ENCODE peak calls at places on chromosomes 2 and 18, in four cellular contexts. S is IMR-90, F is H1, A is transverse colon. K is an unnamed sample.

GRCh38 chr18:30406728-30407127 is 635.8 kb downstream of the DSC3 start:
- DNase-seq in A (no peak), S (no peak), F (no peak), K (no peak)

GRCh38 chr2:26011990-26012856 is 21.7 kb upstream of the RAB10 start:
- DNase-seq in S (peak; percentile 81), F (no peak), A (peak; percentile 63), K (no peak)

GRCh38 chr2:231189571-231190495 is 8.6 kb upstream of the ARMC9 start:
- DNase-seq in A (peak; percentile 16), F (no peak), S (no peak), K (no peak)

GRCh38 chr2:219495531-219496122 is 3.1 kb upstream of the GMPPA start:
- DNase-seq in S (peak; percentile 74), F (peak; percentile 91), A (peak; percentile 62), K (peak; percentile 80)

GRCh38 chr2:197081294-197081693 is 154.8 kb upstream of the PGAP1 start:
- DNase-seq in A (no peak), S (no peak), F (no peak), K (no peak)

GRCh38 chr2:112646102-112646719 is 472 bp downstream of the SLC20A1 start:
- DNase-seq in S (no peak), A (no peak), F (no peak), K (peak; percentile 35)

GRCh38 chr2:198134287-198134955 is 330.0 kb downstream of the PLCL1 start:
- DNase-seq in F (no peak), A (no peak), S (no peak), K (no peak)

GRCh38 chr18:13235981-13236380 is 17.4 kb downstream of the LDLRAD4 start:
- DNase-seq in S (no peak), A (no peak), F (no peak), K (no peak)

GRCh38 chr2:3289971-3290370 is 87.6 kb downstream of the EIPR1 start:
- DNase-seq in F (no peak), A (no peak), S (no peak), K (no peak)

GRCh38 chr2:211085056-211085680 is 528.8 kb downstream of the CPS1 start:
- DNase-seq in F (no peak), A (no peak), S (peak; percentile 1), K (no peak)

GRCh38 chr2:231013820-231014219 is 17.9 kb downstream of the SPATA3 start:
- DNase-seq in S (no peak), A (no peak), F (no peak), K (no peak)

GRCh38 chr18:27602092-27602491 is 417.0 kb upstream of the CHST9 start:
- DNase-seq in F (no peak), A (no peak), S (no peak), K (no peak)

GRCh38 chr18:46916551-46917107 is 678 bp downstream of the PIAS2 start:
- DNase-seq in A (no peak), F (peak; percentile 63), S (peak; percentile 36), K (peak; percentile 35)

GRCh38 chr2:3189076-3189591 is 188.5 kb downstream of the EIPR1 start:
- DNase-seq in A (no peak), F (no peak), S (peak; percentile 69), K (no peak)

GRCh38 chr2:37984176-37984575 is 59.1 kb downstream of the RMDN2 start:
- DNase-seq in S (no peak), F (no peak), A (no peak), K (no peak)

GRCh38 chr18:48543228-48543627 is 4.4 kb downstream of the CTIF start:
- DNase-seq in A (no peak), S (no peak), F (peak; percentile 59), K (no peak)

GRCh38 chr2:241576293-241576654 is 17.7 kb downstream of the BOK start:
- DNase-seq in F (no peak), A (no peak), S (no peak), K (no peak)

GRCh38 chr18:10336749-10337148 is 117.7 kb upstream of the APCDD1 start:
- DNase-seq in F (no peak), A (no peak), S (no peak), K (no peak)

GRCh38 chr2:86466306-86466705 is 25.1 kb downstream of the KDM3A start:
- DNase-seq in F (no peak), A (no peak), S (no peak), K (no peak)

GRCh38 chr2:218024871-218025270 is 22.1 kb upstream of the TNS1 start:
- DNase-seq in S (no peak), F (peak; percentile 31), A (no peak), K (no peak)

GRCh38 chr2:171798156-171798815 is 95.8 kb downstream of the SLC25A12 start:
- DNase-seq in S (peak; percentile 74), F (no peak), A (no peak), K (no peak)

GRCh38 chr2:180208841-180209240 is 201.7 kb upstream of the CWC22 start:
- DNase-seq in A (no peak), S (peak; percentile 62), F (no peak), K (no peak)

GRCh38 chr18:396251-396555 is 104.3 kb downstream of the COLEC12 start:
- DNase-seq in S (no peak), F (no peak), A (no peak), K (no peak)

GRCh38 chr18:43279015-43279758 is 1.9 kb upstream of the SYT4 start:
- DNase-seq in S (no peak), A (no peak), F (no peak), K (no peak)

GRCh38 chr18:59189746-59190145 is 30.2 kb upstream of the GRP start:
- DNase-seq in F (no peak), S (peak; percentile 5), A (no peak), K (no peak)

GRCh38 chr2:35116151-35116550 is 1239.4 kb upstream of the CRIM1 start:
- DNase-seq in F (no peak), S (no peak), A (no peak), K (no peak)

GRCh38 chr2:218394298-218395089 is 5.2 kb upstream of the CTDSP1 start:
- DNase-seq in S (no peak), A (no peak), F (no peak), K (no peak)

GRCh38 chr2:44746856-44747612 is 194.5 kb upstream of the SIX3 start:
- DNase-seq in F (no peak), A (no peak), S (no peak), K (no peak)

GRCh38 chr2:227164745-227165350 is 424 bp downstream of the COL4A3 start:
- DNase-seq in F (no peak), A (peak; percentile 53), S (no peak), K (peak; percentile 25)

GRCh38 chr2:238381341-238382130 is 45.2 kb upstream of the ASB1 start:
- DNase-seq in F (no peak), S (no peak), A (no peak), K (no peak)

GRCh38 chr2:137091704-137092103 is 326.4 kb downstream of the THSD7B start:
- DNase-seq in A (no peak), F (no peak), S (no peak), K (no peak)

GRCh38 chr2:208320686-208321085 is 54.6 kb downstream of the PIKFYVE start:
- DNase-seq in A (no peak), S (no peak), F (no peak), K (no peak)

GRCh38 chr2:145091011-145091744 is 571.3 kb upstream of the ZEB2 start:
- DNase-seq in S (peak; percentile 70), F (no peak), A (no peak), K (no peak)

GRCh38 chr2:119759451-119760236 is at the start of gene PTPN4:
- DNase-seq in A (peak; percentile 98), F (peak; percentile 94), S (peak; percentile 98), K (peak; percentile 87)
- TF ChIP-seq POLR2A in A (peak; percentile 95), F (peak; percentile 99), S (peak; percentile 39), K (peak; percentile 84)

GRCh38 chr2:176140130-176140519 is 10.6 kb downstream of the HOXD8 start:
- DNase-seq in A (no peak), F (no peak), S (no peak), K (no peak)

GRCh38 chr2:176139621-176140020 is 10.1 kb downstream of the HOXD8 start:
- DNase-seq in F (no peak), S (no peak), A (no peak), K (no peak)

GRCh38 chr2:176139170-176139611 is 9.7 kb downstream of the HOXD8 start:
- DNase-seq in F (peak; percentile 37), S (no peak), A (no peak), K (no peak)

GRCh38 chr2:176138526-176139169 is 9.1 kb downstream of the HOXD8 start:
- DNase-seq in F (peak; percentile 38), S (no peak), A (no peak), K (no peak)

GRCh38 chr2:176140520-176141317 is 10.6 kb upstream of the HOXD4 start:
- DNase-seq in F (peak; percentile 92), A (peak; percentile 76), S (peak; percentile 46), K (peak; percentile 95)
- TF ChIP-seq POLR2A in F (no peak), A (no peak), S (no peak), K (no peak)

GRCh38 chr2:47246646-47247045 is 91.5 kb upstream of the STPG4 start:
- DNase-seq in F (no peak), S (no peak), A (no peak), K (no peak)
- TF ChIP-seq POLR2A in F (no peak), S (no peak), A (no peak), K (no peak)

GRCh38 chr2:10043906-10044601 is 704 bp downstream of the KLF11 start:
- DNase-seq in S (peak; percentile 86), F (peak; percentile 89), A (peak; percentile 99), K (peak; percentile 74)
- TF ChIP-seq POLR2A in S (no peak), F (no peak), A (peak; percentile 22), K (no peak)

DNA sequence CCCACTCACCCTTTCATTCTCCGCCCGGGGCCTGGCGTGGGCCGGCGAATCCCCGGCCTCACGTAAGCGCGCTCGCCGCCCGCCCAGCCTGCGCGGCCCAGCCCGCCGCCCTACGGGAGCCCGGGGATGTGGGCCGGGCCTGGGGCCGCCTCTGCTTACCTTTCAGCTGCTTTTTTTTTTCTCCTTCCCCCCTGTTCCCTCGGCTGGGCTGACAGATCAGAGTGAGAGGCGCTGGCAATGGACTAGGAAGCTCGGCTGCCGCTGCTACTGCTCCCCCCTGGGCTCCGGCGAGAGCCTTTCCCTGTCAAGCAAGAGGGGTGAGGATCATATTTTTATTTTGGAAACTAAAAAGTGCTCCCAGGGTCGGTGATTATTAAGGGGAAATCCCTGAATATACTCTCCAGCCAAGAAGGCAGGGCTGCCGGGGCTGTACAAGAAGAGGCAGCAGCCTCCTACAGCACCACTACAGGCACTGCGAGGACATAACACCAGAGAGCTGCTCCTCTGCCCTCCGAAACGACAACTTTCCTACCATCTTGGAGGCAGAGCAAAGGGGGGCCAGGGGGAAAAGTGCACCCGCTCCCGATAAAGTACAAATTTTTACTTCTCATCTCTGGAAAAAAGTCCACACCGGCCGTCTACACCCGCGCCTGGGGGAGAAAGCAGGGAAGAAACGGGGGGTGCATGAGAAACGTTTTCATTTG is at the start of gene INO80D:
- DNase-seq in A (peak; percentile 83), S (peak; percentile 86), F (peak; percentile 74), K (peak; percentile 54)
- TF ChIP-seq POLR2A in A (peak; percentile 87), S (peak; percentile 74), F (peak; percentile 74), K (peak; percentile 89)

DNA sequence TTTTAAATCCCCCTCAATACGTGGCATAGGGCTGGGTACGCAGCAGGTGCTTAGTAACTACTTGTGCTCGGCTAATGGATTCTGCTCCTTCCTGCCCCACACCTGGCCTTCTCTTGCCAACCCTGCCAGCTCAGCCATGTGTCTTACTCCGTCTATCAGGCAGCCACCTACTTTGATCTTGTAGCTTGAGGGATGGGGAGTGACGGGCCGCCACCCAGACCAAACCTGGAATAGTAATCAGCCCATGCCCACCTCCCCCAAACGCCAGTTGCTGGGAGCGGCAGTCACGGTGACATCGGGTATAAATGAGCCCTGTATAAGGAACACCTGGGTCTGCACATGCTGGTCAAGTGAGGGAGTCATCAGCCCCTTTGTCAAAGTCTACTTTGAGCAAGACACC is 106.8 kb upstream of the MCFD2 start:
- DNase-seq in F (no peak), A (no peak), S (no peak), K (no peak)
- TF ChIP-seq POLR2A in F (no peak), A (no peak), S (no peak), K (no peak)